ENCODE peak calls at places on chromosomes 12 and 14, in four cellular contexts. One of them, this sample, is unnamed.

GRCh38 chr14:72904218-72904617 is 10.3 kb upstream of the DPF3 start:
- DNase-seq in WTC11: no peak
- DNase-seq in SK-N-SH: no peak
- DNase-seq in GM12878: no peak
- DNase-seq in this sample: no peak

GRCh38 chr12:38771871-38772270 is 133.5 kb downstream of the CPNE8 start:
- DNase-seq in WTC11: no peak
- DNase-seq in SK-N-SH: no peak
- DNase-seq in GM12878: peak; percentile 71
- DNase-seq in this sample: no peak

GRCh38 chr12:46938071-46938678 is 112.4 kb upstream of the SLC38A4 start:
- DNase-seq in WTC11: no peak
- DNase-seq in SK-N-SH: no peak
- DNase-seq in GM12878: no peak
- DNase-seq in this sample: no peak

GRCh38 chr14:102898776-102899515 is 23.5 kb upstream of the AMN start:
- DNase-seq in WTC11: no peak
- DNase-seq in SK-N-SH: peak; percentile 18
- DNase-seq in GM12878: peak; percentile 28
- DNase-seq in this sample: no peak

GRCh38 chr12:49944718-49945117 is 5.8 kb upstream of the AQP2 start:
- DNase-seq in WTC11: no peak
- DNase-seq in SK-N-SH: no peak
- DNase-seq in GM12878: no peak
- DNase-seq in this sample: no peak

GRCh38 chr14:52692248-52692962 is 3.0 kb downstream of the ERO1A start:
- DNase-seq in WTC11: no peak
- DNase-seq in SK-N-SH: peak; percentile 66
- DNase-seq in GM12878: no peak
- DNase-seq in this sample: peak; percentile 35

GRCh38 chr12:97784904-97785303 is 322.3 kb downstream of the RMST start:
- DNase-seq in WTC11: no peak
- DNase-seq in SK-N-SH: no peak
- DNase-seq in GM12878: no peak
- DNase-seq in this sample: no peak

GRCh38 chr14:52447236-52447635 is 105.1 kb downstream of the TXNDC16 start:
- DNase-seq in WTC11: no peak
- DNase-seq in SK-N-SH: no peak
- DNase-seq in GM12878: no peak
- DNase-seq in this sample: no peak

GRCh38 chr12:123973552-123974341 is 732 bp downstream of the ZNF664 start:
- DNase-seq in WTC11: peak; percentile 58
- DNase-seq in SK-N-SH: peak; percentile 70
- DNase-seq in GM12878: no peak
- DNase-seq in this sample: peak; percentile 25

GRCh38 chr12:16389594-16389993 is 42.1 kb downstream of the MGST1 start:
- DNase-seq in WTC11: no peak
- DNase-seq in SK-N-SH: no peak
- DNase-seq in GM12878: no peak
- DNase-seq in this sample: no peak

GRCh38 chr12:117100251-117100650 is 1.0 kb upstream of the TESC start:
- DNase-seq in WTC11: peak; percentile 42
- DNase-seq in SK-N-SH: peak; percentile 71
- DNase-seq in GM12878: no peak
- DNase-seq in this sample: peak; percentile 65

GRCh38 chr12:60172266-60172665 is 576.4 kb downstream of the SLC16A7 start:
- DNase-seq in WTC11: no peak
- DNase-seq in SK-N-SH: no peak
- DNase-seq in GM12878: no peak
- DNase-seq in this sample: no peak

GRCh38 chr12:124505001-124505818 is 62.2 kb downstream of the NCOR2 start:
- DNase-seq in WTC11: no peak
- DNase-seq in SK-N-SH: no peak
- DNase-seq in GM12878: no peak
- DNase-seq in this sample: no peak

GRCh38 chr14:56212541-56212940 is 94.3 kb downstream of the PELI2 start:
- DNase-seq in WTC11: no peak
- DNase-seq in SK-N-SH: no peak
- DNase-seq in GM12878: no peak
- DNase-seq in this sample: no peak

GRCh38 chr12:99911076-99911475 is 73.7 kb downstream of the ANKS1B start:
- DNase-seq in WTC11: no peak
- DNase-seq in SK-N-SH: no peak
- DNase-seq in GM12878: no peak
- DNase-seq in this sample: no peak

GRCh38 chr14:100440207-100440631 is 117.1 kb downstream of the SLC25A47 start:
- DNase-seq in WTC11: peak; percentile 72
- DNase-seq in SK-N-SH: peak; percentile 66
- DNase-seq in GM12878: no peak
- DNase-seq in this sample: peak; percentile 79

GRCh38 chr14:71248204-71248603 is 340.9 kb downstream of the PCNX1 start:
- DNase-seq in WTC11: no peak
- DNase-seq in SK-N-SH: no peak
- DNase-seq in GM12878: no peak
- DNase-seq in this sample: no peak

GRCh38 chr14:78754059-78754458 is 583.9 kb downstream of the NRXN3 start:
- DNase-seq in WTC11: no peak
- DNase-seq in SK-N-SH: no peak
- DNase-seq in GM12878: no peak
- DNase-seq in this sample: no peak

GRCh38 chr12:132557969-132558856 is 52.2 kb downstream of the LRCOL1 start:
- DNase-seq in WTC11: no peak
- DNase-seq in SK-N-SH: no peak
- DNase-seq in GM12878: no peak
- DNase-seq in this sample: no peak

GRCh38 chr14:55361190-55361589 is 50.4 kb downstream of the ATG14 start:
- DNase-seq in WTC11: no peak
- DNase-seq in SK-N-SH: no peak
- DNase-seq in GM12878: no peak
- DNase-seq in this sample: no peak

GRCh38 chr12:64884164-64884542 is 59.7 kb downstream of the TBC1D30 start:
- DNase-seq in WTC11: no peak
- DNase-seq in SK-N-SH: no peak
- DNase-seq in GM12878: no peak
- DNase-seq in this sample: no peak

GRCh38 chr14:25042362-25043299 is 7.3 kb downstream of the STXBP6 start:
- DNase-seq in WTC11: peak; percentile 24
- DNase-seq in SK-N-SH: no peak
- DNase-seq in GM12878: no peak
- DNase-seq in this sample: no peak

GRCh38 chr14:103941462-103941861 is 867 bp downstream of the RD3L start:
- DNase-seq in WTC11: no peak
- DNase-seq in SK-N-SH: no peak
- DNase-seq in GM12878: no peak
- DNase-seq in this sample: no peak

GRCh38 chr14:23160924-23161522 is 22.4 kb downstream of the SLC7A8 start:
- DNase-seq in WTC11: peak; percentile 88
- DNase-seq in SK-N-SH: no peak
- DNase-seq in GM12878: no peak
- DNase-seq in this sample: peak; percentile 85

GRCh38 chr14:86683525-86683924 is 1153.6 kb downstream of the FLRT2 start:
- DNase-seq in WTC11: no peak
- DNase-seq in SK-N-SH: no peak
- DNase-seq in GM12878: no peak
- DNase-seq in this sample: no peak

GRCh38 chr12:121812320-121812871 is 8.6 kb downstream of the SETD1B start:
- DNase-seq in WTC11: peak; percentile 86
- DNase-seq in SK-N-SH: peak; percentile 95
- DNase-seq in GM12878: no peak
- DNase-seq in this sample: peak; percentile 91
- TF ChIP-seq USF1 in WTC11: no peak
- TF ChIP-seq USF1 in SK-N-SH: no peak
- TF ChIP-seq USF1 in GM12878: no peak
- TF ChIP-seq USF1 in this sample: no peak

DNA sequence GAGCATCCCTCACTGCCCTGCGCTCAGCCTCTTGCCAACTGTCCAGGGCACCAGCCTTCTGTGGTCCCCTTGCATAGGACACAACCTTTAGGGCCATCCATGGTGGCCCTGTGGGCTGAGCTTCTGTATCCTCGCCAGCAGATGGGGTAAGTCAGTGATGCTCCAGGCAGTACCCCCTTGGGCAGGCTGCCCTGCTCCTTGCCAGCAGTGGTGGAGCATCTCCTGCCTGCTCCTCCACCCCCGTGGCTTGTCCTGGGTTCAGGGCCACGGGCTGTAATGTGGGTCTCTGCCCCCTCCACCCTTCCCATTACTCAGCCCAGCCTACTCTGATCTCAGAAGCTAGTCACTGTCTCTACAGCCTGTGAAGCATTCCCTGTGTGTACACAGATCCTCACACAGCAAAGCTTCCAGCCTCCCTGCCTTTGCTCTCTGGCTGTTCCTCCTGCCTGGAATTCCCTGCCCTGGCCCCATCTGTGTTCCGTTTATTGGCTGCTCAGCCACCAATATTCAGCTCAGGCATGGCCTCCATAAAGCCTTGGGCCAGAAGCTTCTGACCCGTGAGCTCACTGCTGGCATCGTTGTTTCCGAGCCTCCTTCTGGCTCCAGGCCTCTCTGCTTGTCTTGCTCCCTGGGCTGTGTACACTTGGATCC is 177.2 kb upstream of the PRMT8 start:
- DNase-seq in WTC11: peak; percentile 62
- DNase-seq in SK-N-SH: peak; percentile 64
- DNase-seq in GM12878: no peak
- DNase-seq in this sample: peak; percentile 12
- TF ChIP-seq USF1 in WTC11: no peak
- TF ChIP-seq USF1 in SK-N-SH: no peak
- TF ChIP-seq USF1 in GM12878: no peak
- TF ChIP-seq USF1 in this sample: no peak

GRCh38 chr12:32535260-32535999 is 136.1 kb downstream of the FGD4 start:
- DNase-seq in WTC11: peak; percentile 46
- DNase-seq in SK-N-SH: peak; percentile 81
- DNase-seq in GM12878: no peak
- DNase-seq in this sample: no peak
- TF ChIP-seq USF1 in WTC11: no peak
- TF ChIP-seq USF1 in SK-N-SH: no peak
- TF ChIP-seq USF1 in GM12878: no peak
- TF ChIP-seq USF1 in this sample: no peak

DNA sequence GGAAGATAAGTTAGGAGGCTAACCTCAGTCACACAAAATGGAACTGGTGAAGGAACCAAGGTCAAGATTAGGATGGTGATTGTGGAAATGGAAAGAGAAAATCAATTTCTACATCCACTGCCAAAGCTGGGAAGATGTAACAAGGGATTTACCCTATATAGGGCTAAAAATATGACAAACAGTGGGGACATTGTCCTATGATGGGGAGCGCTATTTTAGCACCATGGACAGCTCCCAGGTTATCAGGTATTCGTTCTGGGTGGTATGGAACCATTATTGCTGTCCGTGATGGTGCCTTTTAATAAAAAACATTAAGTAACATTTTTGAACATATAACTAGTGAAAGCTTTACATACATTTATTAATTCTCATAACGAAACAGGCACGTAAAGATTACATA is 124.0 kb downstream of the NDUFA12 start:
- DNase-seq in WTC11: peak; percentile 34
- DNase-seq in SK-N-SH: no peak
- DNase-seq in GM12878: no peak
- DNase-seq in this sample: peak; percentile 41
- TF ChIP-seq USF1 in WTC11: no peak
- TF ChIP-seq USF1 in SK-N-SH: no peak
- TF ChIP-seq USF1 in GM12878: no peak
- TF ChIP-seq USF1 in this sample: no peak

This sample was measured in K562.